ENCODE peak calls at places on chromosomes 12 and 14, in four cellular contexts. N is iPS DF 6.9; S is CD8-positive, alpha-beta memory T cell; A is activated naive CD8-positive, alpha-beta T cell treated with anti-CD3 and anti-CD28 coated beads, Interleukin-2, amount 50 U/mL, for 24 hours. U is an unnamed sample.

GRCh38 chr12:22529281-22530060 is 14.9 kb downstream of the C2CD5 start:
- DNase-seq in A (no peak), S (no peak), N (no peak), U (no peak)

GRCh38 chr12:101745481-101745880 is 6.2 kb upstream of the SYCP3 start:
- DNase-seq in N (no peak), S (no peak), A (no peak), U (no peak)

GRCh38 chr12:102521662-102522277 is 41.4 kb upstream of the IGF1 start:
- DNase-seq in S (no peak), A (no peak), N (no peak), U (no peak)

GRCh38 chr14:23033801-23034497 is 751 bp downstream of the PSMB5 start:
- DNase-seq in S (no peak), N (no peak), A (no peak), U (no peak)

GRCh38 chr12:12007001-12007712 is 63.6 kb upstream of the BCL2L14 start:
- DNase-seq in A (peak), N (no peak), S (no peak), U (no peak)

GRCh38 chr12:112230136-112230535 is 104.8 kb downstream of the TRAFD1 start:
- DNase-seq in N (no peak), A (no peak), S (no peak), U (no peak)

GRCh38 chr12:50635356-50635755 is 128.5 kb upstream of the ATF1 start:
- DNase-seq in N (no peak), S (no peak), A (no peak), U (no peak)

GRCh38 chr12:16955083-16955657 is 349.2 kb upstream of the LMO3 start:
- DNase-seq in A (no peak), S (no peak), N (no peak), U (no peak)

GRCh38 chr14:78933948-78934524 is 763.9 kb downstream of the NRXN3 start:
- DNase-seq in N (no peak), S (no peak), A (no peak), U (peak)

GRCh38 chr12:122870163-122870842 is 25.6 kb downstream of the VPS37B start:
- DNase-seq in N (no peak), S (no peak), A (no peak), U (no peak)

GRCh38 chr12:90229771-90230170 is 521.1 kb upstream of the ATP2B1 start:
- DNase-seq in S (no peak), N (no peak), A (no peak), U (no peak)

GRCh38 chr12:31728289-31728916 is 418 bp downstream of the AMN1 start:
- DNase-seq in N (no peak), S (no peak), A (peak), U (no peak)

GRCh38 chr14:102717211-102717610 is 60.0 kb upstream of the TRAF3 start:
- DNase-seq in S (no peak), A (no peak), N (no peak), U (no peak)